ENCODE peak calls at places on chromosomes 5 and 9, in eight cellular contexts. G is HCT116, B is left ventricle myocardium inferior, T is A673, P is uterus, A is IMR-90, U is OCI-LY7, Y is breast epithelium. Q is an unnamed sample.

GRCh38 chr9:1156794-1157193 is 106.6 kb downstream of the DMRT2 start:
- DNase-seq in A (no peak), Y (no peak), T (no peak), B (no peak), G (no peak), P (no peak), U (no peak), Q (no peak)

GRCh38 chr9:134717793-134718645 is 76.4 kb downstream of the COL5A1 start:
- DNase-seq in G (no peak), A (no peak), B (no peak), T (no peak), P (no peak), Y (no peak), U (no peak), Q (no peak)

GRCh38 chr5:147344861-147345260 is 110.0 kb downstream of the STK32A start:
- DNase-seq in T (no peak), P (no peak), B (no peak), U (no peak), Y (no peak), A (no peak), G (no peak), Q (no peak)

GRCh38 chr9:111966851-111967250 is 70.2 kb downstream of the UGCG start:
- DNase-seq in A (peak; percentile 46), P (no peak), T (peak; percentile 41), U (no peak), Y (no peak), B (no peak), G (no peak), Q (no peak)

GRCh38 chr5:73115399-73116051 is 4.8 kb upstream of the TMEM171 start:
- DNase-seq in U (no peak), A (peak; percentile 98), T (no peak), B (no peak), P (no peak), Y (no peak), G (no peak), Q (peak; percentile 32)

GRCh38 chr5:168974081-168974480 is 326.9 kb downstream of the SLIT3 start:
- DNase-seq in Y (no peak), A (no peak), U (no peak), T (no peak), G (no peak), P (no peak), B (no peak), Q (no peak)

GRCh38 chr5:112549127-112549526 is 130.1 kb upstream of the EPB41L4A start:
- DNase-seq in P (no peak), U (no peak), Y (no peak), A (no peak), T (no peak), B (no peak), G (no peak), Q (no peak)

GRCh38 chr5:17852701-17853100 is 218.4 kb downstream of the TAF11L14 start:
- DNase-seq in Y (no peak), U (no peak), T (no peak), B (no peak), A (no peak), P (no peak), G (no peak), Q (no peak)

GRCh38 chr9:117932585-117932984 is 228.4 kb downstream of the TLR4 start:
- DNase-seq in B (no peak), Y (no peak), U (no peak), G (no peak), P (no peak), A (no peak), T (no peak), Q (no peak)

GRCh38 chr5:24170026-24170425 is 474.8 kb downstream of the CDH10 start:
- DNase-seq in B (no peak), A (no peak), G (no peak), U (no peak), T (no peak), Y (no peak), P (no peak), Q (no peak)

GRCh38 chr9:111131219-111131618 is 92.9 kb upstream of the LPAR1 start:
- DNase-seq in G (no peak), A (no peak), P (no peak), B (no peak), U (no peak), Y (no peak), T (no peak), Q (no peak)

GRCh38 chr5:33073856-33074255 is 362.7 kb downstream of the NPR3 start:
- DNase-seq in Y (no peak), B (no peak), A (peak; percentile 60), G (no peak), U (no peak), T (no peak), P (no peak), Q (no peak)

GRCh38 chr5:61732796-61733195 is 400.7 kb downstream of the ZSWIM6 start:
- DNase-seq in U (no peak), A (no peak), Y (no peak), B (no peak), T (no peak), P (no peak), G (no peak), Q (no peak)

GRCh38 chr5:57172466-57172961 is 1.3 kb upstream of the GPBP1 start:
- DNase-seq in G (no peak), T (peak; percentile 34), A (no peak), P (no peak), B (no peak), Y (no peak), U (peak; percentile 56), Q (no peak)

GRCh38 chr5:150514708-150515211 is 6.8 kb downstream of the NDST1 start:
- DNase-seq in U (peak; percentile 25), B (no peak), P (no peak), G (no peak), T (no peak), Y (no peak), A (peak; percentile 54), Q (no peak)

GRCh38 chr9:75649060-75649459 is 241.4 kb upstream of the PCSK5 start:
- DNase-seq in B (no peak), Y (no peak), T (no peak), A (no peak), G (no peak), P (no peak), U (no peak), Q (no peak)

GRCh38 chr5:115720888-115721287 is 95.1 kb upstream of the TMED7 start:
- DNase-seq in Y (no peak), B (no peak), T (no peak), A (no peak), P (no peak), G (no peak), U (no peak), Q (no peak)

GRCh38 chr9:93679536-93680444 is 103.4 kb downstream of the PHF2 start:
- DNase-seq in P (peak; percentile 9), T (no peak), A (no peak), Y (peak; percentile 43), B (peak; percentile 10), G (no peak), U (no peak), Q (no peak)

GRCh38 chr5:36944607-36945225 is 68.1 kb downstream of the NIPBL start:
- DNase-seq in Y (no peak), T (peak; percentile 80), U (peak; percentile 74), P (no peak), G (peak; percentile 51), B (no peak), A (peak; percentile 76), Q (no peak)

GRCh38 chr9:10538073-10538472 is 74.7 kb downstream of the PTPRD start:
- DNase-seq in G (no peak), U (no peak), P (no peak), T (no peak), Y (no peak), B (no peak), A (no peak), Q (no peak)

DNA sequence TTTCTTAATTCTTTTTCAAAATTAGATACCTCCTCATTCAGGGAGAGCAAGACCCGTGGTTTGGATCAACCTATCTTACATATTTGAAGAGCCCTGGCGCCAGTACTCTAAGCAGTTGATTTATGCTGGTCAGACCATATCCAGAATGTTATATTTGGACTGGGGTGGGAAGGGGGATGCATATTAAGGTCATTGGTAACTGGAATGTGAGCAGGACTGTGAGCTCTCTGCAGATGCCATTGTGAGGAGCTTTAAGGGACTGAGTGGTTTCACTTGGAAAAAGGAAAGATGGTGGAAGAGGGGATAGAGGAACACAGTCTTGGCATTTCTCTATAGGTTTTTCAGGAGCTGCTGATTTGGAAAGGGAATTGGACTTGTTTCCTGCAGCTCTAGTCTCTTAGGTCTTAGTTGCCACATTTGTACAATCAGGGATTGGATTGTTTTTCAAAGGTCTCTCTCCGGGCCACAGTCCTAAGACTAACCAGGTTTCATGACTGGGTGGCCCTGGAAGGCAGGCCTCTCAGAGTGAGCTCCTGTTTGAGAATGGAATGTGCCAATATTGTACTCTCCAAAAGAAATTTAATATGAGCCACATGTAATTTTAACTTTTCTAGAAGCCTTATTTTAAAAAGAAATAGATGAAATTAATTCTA is 25.8 kb upstream of the F2R start:
- DNase-seq in T (no peak), A (no peak), U (no peak), G (no peak), P (no peak), Y (no peak), B (no peak), Q (no peak)
- H3K4me1 ChIP-seq in T (peaks cover 67% of the 10 kb centered on the region), A (peaks cover 25% of the 10 kb centered on the region), U (no peaks in the 10 kb centered on the region), G (peaks cover 18% of the 10 kb centered on the region), P (no peaks in the 10 kb centered on the region), Y (peaks cover 4% of the 10 kb centered on the region), B (peaks cover 23% of the 10 kb centered on the region), Q (peaks cover 38% of the 10 kb centered on the region)

DNA sequence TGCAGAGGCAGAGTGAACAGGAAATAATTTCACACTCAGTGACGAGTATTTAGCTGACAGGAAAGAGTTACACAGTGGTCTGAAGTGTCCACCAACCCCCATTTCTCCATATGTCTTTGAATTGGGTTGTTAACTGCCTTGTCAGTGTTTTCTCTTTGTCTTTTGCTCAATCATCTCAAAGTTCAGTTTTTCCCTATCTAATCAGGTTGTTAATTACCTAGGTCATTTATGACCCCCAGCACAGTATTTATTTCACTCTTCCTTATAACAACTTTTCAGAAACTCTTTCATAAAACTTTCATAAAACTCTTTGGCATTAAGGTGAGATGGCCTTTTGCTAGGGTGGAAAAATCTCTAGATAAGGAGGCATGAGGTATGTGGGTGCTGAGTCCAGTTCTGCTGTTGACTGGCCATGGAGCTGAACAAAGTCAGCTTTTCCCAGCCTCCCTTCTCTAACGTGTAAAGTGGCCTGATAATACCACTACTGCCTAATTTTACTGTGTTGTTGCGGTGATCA is 5.2 kb upstream of the ALDOB start:
- DNase-seq in P (no peak), Y (no peak), T (no peak), A (no peak), B (no peak), G (no peak), U (peak; percentile 30), Q (no peak)
- H3K36me3 ChIP-seq in P (no peaks in the 10 kb centered on the region), Y (no peaks in the 10 kb centered on the region), T (no peaks in the 10 kb centered on the region), A (no peaks in the 10 kb centered on the region), B (no peaks in the 10 kb centered on the region), G (no peaks in the 10 kb centered on the region), U (no peaks in the 10 kb centered on the region), Q (no peaks in the 10 kb centered on the region)

GRCh38 chr9:127771570-127772189 is 6.8 kb downstream of the SH2D3C start:
- DNase-seq in U (no peak), P (no peak), T (no peak), B (no peak), Y (no peak), G (no peak), A (no peak), Q (no peak)
- H3K4me1 ChIP-seq in U (peaks cover 74% of the 10 kb centered on the region), P (no peaks in the 10 kb centered on the region), T (peaks cover 7% of the 10 kb centered on the region), B (peaks cover 50% of the 10 kb centered on the region), Y (no peaks in the 10 kb centered on the region), G (peaks cover 13% of the 10 kb centered on the region), A (peaks cover 2% of the 10 kb centered on the region), Q (peaks cover 10% of the 10 kb centered on the region)

DNA sequence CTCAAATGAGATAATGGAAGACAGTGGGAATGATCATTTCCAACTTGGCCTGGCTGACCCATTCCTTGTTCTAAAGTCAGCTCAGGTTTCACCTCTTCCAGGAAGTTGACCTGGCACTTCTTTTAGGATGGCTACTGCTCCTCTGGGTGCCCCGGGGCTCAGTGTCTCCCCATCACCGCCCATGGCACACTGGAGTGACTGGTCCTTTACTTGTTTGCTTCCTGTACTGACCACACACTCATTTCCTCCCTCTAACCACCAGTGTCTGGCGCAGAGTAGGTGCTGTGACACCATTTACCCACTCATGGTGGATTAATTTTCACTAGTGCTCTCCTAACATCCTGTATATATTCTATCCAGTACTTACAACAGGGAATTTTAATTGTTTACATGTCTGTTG is 183.5 kb downstream of the CDK5RAP2 start:
- DNase-seq in G (no peak), T (no peak), A (no peak), U (no peak), P (no peak), B (no peak), Y (no peak), Q (no peak)
- H3K36me3 ChIP-seq in G (peaks cover 24% of the 10 kb centered on the region), T (peaks cover 79% of the 10 kb centered on the region), A (peaks cover 21% of the 10 kb centered on the region), U (peaks cover 96% of the 10 kb centered on the region), P (no peaks in the 10 kb centered on the region), B (peaks cover 97% of the 10 kb centered on the region), Y (no peaks in the 10 kb centered on the region), Q (peaks cover 43% of the 10 kb centered on the region)